ENCODE peak calls at places on chromosome 15, in four cellular contexts. L is choroid plexus epithelial cell, E is mesothelial cell of epicardium, I is activated T-helper 1 cell treated with Interleukin-2 at 50 U/mL for 16 hours. C is an unnamed sample.

GRCh38 chr15:98779463-98780071 is 131.2 kb downstream of the IGF1R start:
- DNase-seq in L (peak), E (peak), I (peak), C (peak)

GRCh38 chr15:23457890-23458289 is 10.8 kb upstream of the GOLGA6L2 start:
- DNase-seq in L (no peak), E (no peak), I (no peak), C (no peak)

GRCh38 chr15:39833515-39833981 is 50.9 kb upstream of the FSIP1 start:
- DNase-seq in L (peak), E (no peak), I (no peak), C (peak)

GRCh38 chr15:64247906-64248541 is 85.2 kb upstream of the PPIB start:
- DNase-seq in L (peak), E (no peak), I (no peak), C (peak)

GRCh38 chr15:40069178-40070165 is 30.5 kb upstream of the SRP14 start:
- DNase-seq in L (peak), E (no peak), I (no peak), C (peak)

GRCh38 chr15:52678036-52678467 is 1.1 kb downstream of the ATOSA start:
- DNase-seq in L (peak), E (peak), I (peak), C (peak)

GRCh38 chr15:33872761-33873106 is 95.6 kb upstream of the CHRM5 start:
- DNase-seq in L (no peak), E (no peak), I (no peak), C (no peak)

GRCh38 chr15:72786946-72787345 is 3.4 kb upstream of the ADPGK start:
- DNase-seq in L (no peak), E (no peak), I (no peak), C (no peak)

GRCh38 chr15:33197636-33198035 is 3.1 kb upstream of the FMN1 start:
- DNase-seq in L (no peak), E (no peak), I (no peak), C (no peak)

GRCh38 chr15:48507416-48508065 is 138.0 kb downstream of the FBN1 start:
- DNase-seq in L (peak), E (no peak), I (no peak), C (peak)

GRCh38 chr15:73746883-73747282 is 6.3 kb downstream of the INSYN1 start:
- DNase-seq in L (peak), E (no peak), I (no peak), C (no peak)

GRCh38 chr15:67897646-67898045 is 57.8 kb upstream of the RNU6-1 start:
- DNase-seq in L (peak), E (no peak), I (no peak), C (no peak)

GRCh38 chr15:67685716-67686115 is 139.6 kb upstream of the SKOR1 start:
- DNase-seq in L (no peak), E (no peak), I (no peak), C (no peak)

GRCh38 chr15:59017459-59017858 is 30.0 kb downstream of the RNF111 start:
- DNase-seq in L (no peak), E (no peak), I (no peak), C (no peak)

GRCh38 chr15:43998607-43999006 is 171.8 kb downstream of the WDR76 start:
- DNase-seq in L (peak), E (no peak), I (no peak), C (peak)

GRCh38 chr15:76330281-76330680 is 6.3 kb upstream of the ISL2 start:
- DNase-seq in L (peak), E (no peak), I (no peak), C (peak)

C was measured in fibroblast of the aortic adventitia.